ENCODE peak calls at places on chromosome 4, in eight cellular contexts. E is HS-5; R is ELR; Q is NT2/D1; V is hypothalamus; T is stimulated activated CD8-positive, alpha-beta memory T cell treated with anti-CD3 and anti-CD28 coated beads, Interleukin-2, amount 100 ng/mL, for 48 hours; Z is fibroblast of the conjunctiva; N is NCI-H1092. M is an unnamed sample.
A peak's percentile ranks its signal among the peaks of the same experiment; 100 is the strongest.

GRCh38 chr4:56468097-56468422 is 643 bp downstream of the SRP72 start:
- DNase-seq in E (no peak), R (peak; percentile 63), Q (no peak), V (no peak), T (no peak), Z (no peak), N (no peak), M (no peak)

GRCh38 chr4:55008166-55009056 is 117.0 kb downstream of the KDR start:
- DNase-seq in E (no peak), R (peak; percentile 5), Q (no peak), V (no peak), T (no peak), Z (no peak), N (no peak), M (no peak)

GRCh38 chr4:122917731-122918130 is 4.7 kb downstream of the NUDT6 start:
- DNase-seq in E (no peak), R (peak; percentile 63), Q (no peak), V (no peak), T (no peak), Z (no peak), N (no peak), M (no peak)

GRCh38 chr4:33649015-33649414 is 2595.3 kb downstream of the ARAP2 start:
- DNase-seq in E (peak; percentile 25), R (peak; percentile 53), Q (peak; percentile 3), V (no peak), T (no peak), Z (peak; percentile 22), N (no peak), M (no peak)

GRCh38 chr4:4385729-4386295 is 1.1 kb upstream of the NSG1 start:
- DNase-seq in E (no peak), R (no peak), Q (no peak), V (no peak), T (no peak), Z (no peak), N (no peak), M (no peak)

GRCh38 chr4:18608910-18609525 is 587.5 kb upstream of the LCORL start:
- DNase-seq in E (no peak), R (no peak), Q (no peak), V (no peak), T (no peak), Z (no peak), N (no peak), M (no peak)

GRCh38 chr4:173746424-173746823 is 216.4 kb upstream of the HAND2 start:
- DNase-seq in E (no peak), R (no peak), Q (no peak), V (no peak), T (no peak), Z (no peak), N (no peak), M (no peak)

GRCh38 chr4:78876568-78877320 is 62.5 kb downstream of the PAQR3 start:
- DNase-seq in E (no peak), R (peak; percentile 48), Q (no peak), V (no peak), T (no peak), Z (peak; percentile 3), N (no peak), M (no peak)

GRCh38 chr4:26157541-26157940 is 163.3 kb upstream of the RBPJ start:
- DNase-seq in E (no peak), R (no peak), Q (no peak), V (no peak), T (no peak), Z (no peak), N (no peak), M (no peak)

GRCh38 chr4:41935652-41936021 is 408 bp downstream of the TMEM33 start:
- DNase-seq in E (no peak), R (peak; percentile 64), Q (no peak), V (no peak), T (peak; percentile 2), Z (no peak), N (no peak), M (no peak)

GRCh38 chr4:21948347-21949072 is at the start of gene KCNIP4:
- DNase-seq in E (peak; percentile 13), R (peak; percentile 32), Q (peak; percentile 30), V (no peak), T (no peak), Z (no peak), N (peak; percentile 20), M (no peak)

GRCh38 chr4:5758741-5759140 is 47.7 kb downstream of the EVC start:
- DNase-seq in E (peak; percentile 98), R (peak; percentile 99), Q (no peak), V (no peak), T (peak; percentile 43), Z (peak; percentile 90), N (no peak), M (peak; percentile 67)

GRCh38 chr4:126269106-126269505 is 954.4 kb downstream of the FAT4 start:
- DNase-seq in E (no peak), R (no peak), Q (no peak), V (no peak), T (no peak), Z (no peak), N (no peak), M (no peak)

GRCh38 chr4:141127884-141128283 is 5.4 kb downstream of the RNF150 start:
- DNase-seq in E (no peak), R (no peak), Q (no peak), V (no peak), T (no peak), Z (no peak), N (no peak), M (no peak)

GRCh38 chr4:103050736-103051436 is 25.7 kb downstream of the SLC9B2 start:
- DNase-seq in E (peak; percentile 9), R (peak; percentile 10), Q (no peak), V (no peak), T (no peak), Z (no peak), N (no peak), M (peak; percentile 3)

GRCh38 chr4:20984011-20984836 is 284.0 kb downstream of the PACRGL start:
- DNase-seq in E (no peak), R (no peak), Q (no peak), V (peak; percentile 8), T (no peak), Z (no peak), N (peak; percentile 17), M (no peak)

GRCh38 chr4:80143305-80143679 is 54.0 kb upstream of the PRDM8 start:
- DNase-seq in E (no peak), R (no peak), Q (no peak), V (no peak), T (no peak), Z (no peak), N (no peak), M (no peak)

GRCh38 chr4:186739802-186740434 is 16.3 kb upstream of the FAT1 start:
- DNase-seq in E (no peak), R (no peak), Q (no peak), V (no peak), T (no peak), Z (no peak), N (no peak), M (no peak)

GRCh38 chr4:2831611-2832308 is 11.9 kb upstream of the ADD1 start:
- DNase-seq in E (no peak), R (no peak), Q (no peak), V (no peak), T (no peak), Z (no peak), N (no peak), M (no peak)

GRCh38 chr4:175882891-175883290 is 70.8 kb upstream of the GPM6A start:
- DNase-seq in E (no peak), R (no peak), Q (no peak), V (no peak), T (no peak), Z (no peak), N (no peak), M (no peak)

GRCh38 chr4:171646984-171647383 is 166.2 kb upstream of the GALNTL6 start:
- DNase-seq in E (no peak), R (no peak), Q (no peak), V (no peak), T (no peak), Z (no peak), N (no peak), M (no peak)

M was measured in stromal cell of bone marrow.